ENCODE peak calls at places on chromosomes 7 and 10, in nine cellular contexts. Q, A, J, I, K, Y, S, O and M are unnamed samples.

GRCh38 chr7:12729112-12729511 is 41.7 kb downstream of the ARL4A start:
- DNase-seq in K (no peak), S (peak; percentile 78), Y (no peak), I (peak; percentile 87), Q (peak; percentile 84), A (peak; percentile 20), J (peak; percentile 72), O (peak; percentile 83), M (peak; percentile 85)

GRCh38 chr7:77930496-77930895 is 131.9 kb downstream of the PHTF2 start:
- DNase-seq in J (no peak), I (no peak), K (no peak), S (no peak), Q (no peak), Y (no peak), A (no peak), O (no peak), M (no peak)

GRCh38 chr10:76111986-76112825 is 680.8 kb downstream of the LRMDA start:
- DNase-seq in I (no peak), Y (no peak), Q (no peak), O (no peak), J (no peak), S (no peak), K (no peak), A (peak; percentile 63), M (no peak)

GRCh38 chr10:35613597-35614226 is 8.6 kb downstream of the GJD4 start:
- DNase-seq in I (no peak), S (no peak), Y (no peak), Q (no peak), K (no peak), O (no peak), J (peak; percentile 28), A (peak; percentile 28), M (peak; percentile 63)

GRCh38 chr10:106440767-106441166 is 723.7 kb downstream of the SORCS1 start:
- DNase-seq in A (no peak), Q (no peak), I (no peak), S (no peak), K (no peak), J (no peak), Y (no peak), O (no peak), M (no peak)

GRCh38 chr7:39357648-39358047 is 208.6 kb upstream of the YAE1 start:
- DNase-seq in Q (no peak), Y (no peak), S (no peak), I (no peak), J (no peak), O (no peak), K (no peak), A (peak; percentile 37), M (no peak)

GRCh38 chr10:22630229-22631174 is 83.9 kb downstream of the PIP4K2A start:
- DNase-seq in A (no peak), Q (no peak), O (no peak), S (no peak), J (peak; percentile 26), K (peak; percentile 60), I (no peak), Y (no peak), M (peak; percentile 80)

GRCh38 chr10:125087191-125087896 is 73.0 kb downstream of the CTBP2 start:
- DNase-seq in I (no peak), Q (no peak), S (peak; percentile 56), J (no peak), Y (no peak), K (no peak), A (no peak), O (no peak), M (no peak)

GRCh38 chr7:154774303-154774702 is 228.6 kb downstream of the PAXIP1 start:
- DNase-seq in S (no peak), I (no peak), K (no peak), J (no peak), Y (no peak), O (no peak), A (no peak), Q (no peak), M (no peak)

GRCh38 chr10:4281207-4281825 is 496.3 kb upstream of the KLF6 start:
- DNase-seq in K (no peak), S (no peak), J (no peak), Y (no peak), A (no peak), Q (no peak), I (no peak), O (no peak), M (no peak)

GRCh38 chr10:44862917-44863316 is 48.2 kb upstream of the TMEM72 start:
- DNase-seq in A (no peak), J (no peak), I (no peak), O (no peak), K (no peak), Y (no peak), Q (no peak), S (no peak), M (no peak)

GRCh38 chr7:54880326-54880989 is 121.4 kb upstream of the SEC61G start:
- DNase-seq in A (no peak), J (no peak), O (no peak), S (no peak), I (peak; percentile 49), K (no peak), Y (no peak), Q (no peak), M (no peak)

GRCh38 chr7:135584362-135585353 is 26.9 kb downstream of the NUP205 start:
- DNase-seq in O (no peak), Y (no peak), K (no peak), A (no peak), S (no peak), I (no peak), J (no peak), Q (no peak), M (peak; percentile 53)

GRCh38 chr10:30081182-30081581 is 21.8 kb upstream of the JCAD start:
- DNase-seq in O (no peak), S (no peak), A (no peak), Q (no peak), I (no peak), K (no peak), Y (no peak), J (no peak), M (no peak)

GRCh38 chr10:48330269-48330668 is 23.8 kb downstream of the MAPK8 start:
- DNase-seq in Q (no peak), A (no peak), Y (no peak), O (no peak), S (no peak), I (no peak), J (no peak), K (no peak), M (peak; percentile 70)

GRCh38 chr7:88546808-88547207 is 212.7 kb upstream of the ZNF804B start:
- DNase-seq in J (peak; percentile 16), Q (no peak), Y (no peak), I (no peak), S (no peak), K (peak; percentile 34), O (no peak), A (peak; percentile 34), M (peak; percentile 12)

GRCh38 chr7:1264345-1265280 is 31.9 kb downstream of the UNCX start:
- DNase-seq in O (peak; percentile 59), S (no peak), J (no peak), A (no peak), Q (peak; percentile 13), I (peak; percentile 23), K (no peak), Y (no peak), M (no peak)

GRCh38 chr7:103141753-103142404 is 7.0 kb downstream of the NAPEPLD start:
- DNase-seq in O (no peak), Q (no peak), S (no peak), Y (no peak), I (no peak), J (no peak), K (no peak), A (no peak), M (no peak)

GRCh38 chr10:109977382-109977806 is 30.4 kb upstream of the ADD3 start:
- DNase-seq in Q (no peak), A (no peak), Y (no peak), J (peak; percentile 86), S (no peak), K (no peak), I (no peak), O (no peak), M (peak; percentile 72)

GRCh38 chr10:102644646-102645387 is 538 bp downstream of the TRIM8 start:
- DNase-seq in S (peak; percentile 94), J (peak; percentile 43), Y (peak; percentile 67), K (peak; percentile 89), Q (peak; percentile 93), I (peak; percentile 92), O (peak; percentile 92), A (peak; percentile 85), M (peak; percentile 78)

GRCh38 chr7:99562832-99563231 is 4.4 kb downstream of the ZNF655 start:
- DNase-seq in I (no peak), J (peak; percentile 98), Q (no peak), Y (no peak), A (no peak), O (no peak), K (peak; percentile 70), S (no peak), M (peak; percentile 94)

GRCh38 chr7:34718867-34719266 is 60.8 kb downstream of the NPSR1 start:
- DNase-seq in A (peak; percentile 1), K (peak; percentile 2), O (no peak), Q (no peak), Y (no peak), S (no peak), J (no peak), I (no peak), M (no peak)

GRCh38 chr7:107857541-107857912 is 33.5 kb upstream of the DLD start:
- DNase-seq in A (no peak), S (no peak), J (peak; percentile 27), Y (no peak), K (no peak), Q (no peak), I (no peak), O (no peak), M (peak; percentile 18)

GRCh38 chr10:33783557-33783956 is 449.1 kb upstream of the NRP1 start:
- DNase-seq in K (no peak), Q (no peak), J (no peak), I (no peak), Y (no peak), O (no peak), S (no peak), A (no peak), M (no peak)

GRCh38 chr10:62972103-62972502 is 155.9 kb upstream of the EGR2 start:
- DNase-seq in A (no peak), Y (no peak), J (peak; percentile 27), Q (no peak), O (no peak), K (no peak), S (no peak), I (no peak), M (peak; percentile 43)

GRCh38 chr10:24685958-24686540 is 37.6 kb downstream of the ARHGAP21 start:
- DNase-seq in J (peak; percentile 70), Y (no peak), O (no peak), S (no peak), I (no peak), K (no peak), Q (no peak), A (no peak), M (peak; percentile 72)

GRCh38 chr10:125521721-125522680 is 161.0 kb downstream of the TEX36 start:
- DNase-seq in O (no peak), Q (no peak), K (peak; percentile 16), S (no peak), Y (no peak), J (no peak), I (no peak), A (no peak), M (no peak)

GRCh38 chr7:16647435-16647960 is 1.5 kb downstream of the BZW2 start:
- DNase-seq in Y (no peak), O (no peak), A (no peak), J (no peak), Q (no peak), K (peak; percentile 14), I (no peak), S (no peak), M (no peak)